ENCODE peak calls at places on chromosomes 12 and 14, in six cellular contexts. One of them, this sample, is unnamed.

GRCh38 chr12:39348523-39348922 is 94.4 kb downstream of the KIF21A start:
- DNase-seq in nucleus accumbens: no peak
- DNase-seq in T-helper 9 cell: no peak
- DNase-seq in NCI-H146: no peak
- DNase-seq in uterus: no peak
- DNase-seq in cardiac fibroblast: no peak
- DNase-seq in this sample: no peak

GRCh38 chr14:54489731-54490447 is 1.1 kb upstream of the GMFB start:
- DNase-seq in nucleus accumbens: no peak
- DNase-seq in T-helper 9 cell: no peak
- DNase-seq in NCI-H146: no peak
- DNase-seq in uterus: no peak
- DNase-seq in cardiac fibroblast: no peak
- DNase-seq in this sample: no peak

GRCh38 chr14:102584871-102585869 is 7.3 kb upstream of the RCOR1 start:
- DNase-seq in nucleus accumbens: no peak
- DNase-seq in T-helper 9 cell: no peak
- DNase-seq in NCI-H146: no peak
- DNase-seq in uterus: no peak
- DNase-seq in cardiac fibroblast: peak
- DNase-seq in this sample: no peak

GRCh38 chr12:70449074-70449757 is 83.1 kb downstream of the KCNMB4 start:
- DNase-seq in nucleus accumbens: no peak
- DNase-seq in T-helper 9 cell: no peak
- DNase-seq in NCI-H146: no peak
- DNase-seq in uterus: no peak
- DNase-seq in cardiac fibroblast: no peak
- DNase-seq in this sample: no peak

GRCh38 chr14:26775765-26776577 is 178.1 kb upstream of the NOVA1 start:
- DNase-seq in nucleus accumbens: no peak
- DNase-seq in T-helper 9 cell: no peak
- DNase-seq in NCI-H146: no peak
- DNase-seq in uterus: no peak
- DNase-seq in cardiac fibroblast: peak
- DNase-seq in this sample: no peak

GRCh38 chr12:51626115-51626514 is 35.1 kb downstream of the SCN8A start:
- DNase-seq in nucleus accumbens: no peak
- DNase-seq in T-helper 9 cell: no peak
- DNase-seq in NCI-H146: no peak
- DNase-seq in uterus: no peak
- DNase-seq in cardiac fibroblast: no peak
- DNase-seq in this sample: no peak

GRCh38 chr14:74478996-74479635 is 14.0 kb downstream of the NPC2 start:
- DNase-seq in nucleus accumbens: no peak
- DNase-seq in T-helper 9 cell: no peak
- DNase-seq in NCI-H146: peak
- DNase-seq in uterus: no peak
- DNase-seq in cardiac fibroblast: peak
- DNase-seq in this sample: no peak

GRCh38 chr12:11162494-11162893 is 8.5 kb upstream of the SMIM10L1 start:
- DNase-seq in nucleus accumbens: no peak
- DNase-seq in T-helper 9 cell: no peak
- DNase-seq in NCI-H146: no peak
- DNase-seq in uterus: no peak
- DNase-seq in cardiac fibroblast: no peak
- DNase-seq in this sample: no peak

GRCh38 chr12:4700621-4701026 is 19.6 kb upstream of the GALNT8 start:
- DNase-seq in nucleus accumbens: no peak
- DNase-seq in T-helper 9 cell: no peak
- DNase-seq in NCI-H146: no peak
- DNase-seq in uterus: peak
- DNase-seq in cardiac fibroblast: peak
- DNase-seq in this sample: no peak

GRCh38 chr14:96027356-96028335 is 11.5 kb upstream of the C14orf132 start:
- DNase-seq in nucleus accumbens: no peak
- DNase-seq in T-helper 9 cell: no peak
- DNase-seq in NCI-H146: no peak
- DNase-seq in uterus: no peak
- DNase-seq in cardiac fibroblast: no peak
- DNase-seq in this sample: no peak

GRCh38 chr12:50677858-50678257 is 86.0 kb upstream of the ATF1 start:
- DNase-seq in nucleus accumbens: no peak
- DNase-seq in T-helper 9 cell: no peak
- DNase-seq in NCI-H146: no peak
- DNase-seq in uterus: no peak
- DNase-seq in cardiac fibroblast: peak
- DNase-seq in this sample: no peak

GRCh38 chr14:39492267-39492666 is 60.0 kb upstream of the FBXO33 start:
- DNase-seq in nucleus accumbens: no peak
- DNase-seq in T-helper 9 cell: no peak
- DNase-seq in NCI-H146: no peak
- DNase-seq in uterus: no peak
- DNase-seq in cardiac fibroblast: peak
- DNase-seq in this sample: no peak

GRCh38 chr14:35499180-35499579 is 34.8 kb upstream of the INSM2 start:
- DNase-seq in nucleus accumbens: no peak
- DNase-seq in T-helper 9 cell: no peak
- DNase-seq in NCI-H146: no peak
- DNase-seq in uterus: no peak
- DNase-seq in cardiac fibroblast: no peak
- DNase-seq in this sample: no peak

GRCh38 chr12:74899031-74899829 is 310.4 kb downstream of the KCNC2 start:
- DNase-seq in nucleus accumbens: no peak
- DNase-seq in T-helper 9 cell: no peak
- DNase-seq in NCI-H146: no peak
- DNase-seq in uterus: no peak
- DNase-seq in cardiac fibroblast: no peak
- DNase-seq in this sample: no peak

GRCh38 chr14:99041820-99042174 is 230.2 kb downstream of the BCL11B start:
- DNase-seq in nucleus accumbens: no peak
- DNase-seq in T-helper 9 cell: no peak
- DNase-seq in NCI-H146: no peak
- DNase-seq in uterus: no peak
- DNase-seq in cardiac fibroblast: no peak
- DNase-seq in this sample: no peak

GRCh38 chr12:27970391-27970980 is 2.0 kb downstream of the PTHLH start:
- DNase-seq in nucleus accumbens: no peak
- DNase-seq in T-helper 9 cell: no peak
- DNase-seq in NCI-H146: peak
- DNase-seq in uterus: peak
- DNase-seq in cardiac fibroblast: peak
- DNase-seq in this sample: no peak

GRCh38 chr12:94148841-94149780 is 734 bp downstream of the PLXNC1 start:
- DNase-seq in nucleus accumbens: peak
- DNase-seq in T-helper 9 cell: peak
- DNase-seq in NCI-H146: peak
- DNase-seq in uterus: peak
- DNase-seq in cardiac fibroblast: peak
- DNase-seq in this sample: no peak

GRCh38 chr12:1094714-1095113 is 103.7 kb downstream of the ERC1 start:
- DNase-seq in nucleus accumbens: no peak
- DNase-seq in T-helper 9 cell: no peak
- DNase-seq in NCI-H146: no peak
- DNase-seq in uterus: no peak
- DNase-seq in cardiac fibroblast: no peak
- DNase-seq in this sample: no peak

GRCh38 chr14:104964546-104964945 is 13.6 kb downstream of the AHNAK2 start:
- DNase-seq in nucleus accumbens: no peak
- DNase-seq in T-helper 9 cell: no peak
- DNase-seq in NCI-H146: no peak
- DNase-seq in uterus: no peak
- DNase-seq in cardiac fibroblast: no peak
- DNase-seq in this sample: no peak

GRCh38 chr14:72685456-72685855 is 208.4 kb downstream of the DPF3 start:
- DNase-seq in nucleus accumbens: no peak
- DNase-seq in T-helper 9 cell: no peak
- DNase-seq in NCI-H146: no peak
- DNase-seq in uterus: no peak
- DNase-seq in cardiac fibroblast: no peak
- DNase-seq in this sample: no peak

GRCh38 chr14:104705340-104706047 is 16.1 kb downstream of the INF2 start:
- DNase-seq in nucleus accumbens: no peak
- DNase-seq in T-helper 9 cell: no peak
- DNase-seq in NCI-H146: no peak
- DNase-seq in uterus: no peak
- DNase-seq in cardiac fibroblast: no peak
- DNase-seq in this sample: no peak

GRCh38 chr12:44509471-44509870 is 366.6 kb downstream of the NELL2 start:
- DNase-seq in nucleus accumbens: no peak
- DNase-seq in T-helper 9 cell: no peak
- DNase-seq in NCI-H146: no peak
- DNase-seq in uterus: no peak
- DNase-seq in cardiac fibroblast: no peak
- DNase-seq in this sample: no peak